ENCODE peak calls at places on chromosomes 3 and 15, in seven cellular contexts. C is mesendoderm, Q is H1, G is IMR-90, P is mesenchymal stem cell, K is trophoblast cell, S is H9. L is an unnamed sample.

GRCh38 chr3:22117751-22118346 is 366.8 kb upstream of the ZNF385D start:
- DNase-seq in P (peak; percentile 48), C (peak; percentile 52), K (no peak), Q (no peak), S (no peak), G (peak; percentile 62), L (peak; percentile 27)

GRCh38 chr3:112392393-112393359 is 59.7 kb downstream of the CD200 start:
- DNase-seq in G (no peak), S (no peak), C (no peak), K (no peak), Q (no peak), P (no peak), L (no peak)

GRCh38 chr3:72697717-72698116 is 150.5 kb downstream of the SHQ1 start:
- DNase-seq in P (no peak), G (no peak), S (no peak), Q (no peak), K (no peak), C (no peak), L (no peak)

GRCh38 chr3:139764936-139765335 is 87.2 kb upstream of the NMNAT3 start:
- DNase-seq in K (no peak), C (no peak), P (peak; percentile 85), G (peak; percentile 66), Q (no peak), S (no peak), L (no peak)

GRCh38 chr3:86838927-86839326 is 152.0 kb downstream of the VGLL3 start:
- DNase-seq in Q (no peak), P (no peak), G (no peak), C (no peak), S (no peak), K (no peak), L (no peak)

GRCh38 chr15:49154799-49155109 is 645 bp downstream of the COPS2 start:
- DNase-seq in K (peak; percentile 16), C (no peak), Q (no peak), P (no peak), G (no peak), S (no peak), L (no peak)

GRCh38 chr3:126422571-126423091 is 27.9 kb downstream of the CFAP100 start:
- DNase-seq in P (no peak), C (no peak), G (no peak), K (no peak), Q (no peak), S (no peak), L (no peak)

GRCh38 chr3:113697192-113698090 is 999 bp upstream of the USF3 start:
- DNase-seq in Q (no peak), G (peak; percentile 34), C (peak; percentile 58), S (peak; percentile 33), K (no peak), P (peak; percentile 55), L (no peak)

GRCh38 chr3:195246608-195247007 is 24.4 kb downstream of the XXYLT1 start:
- DNase-seq in Q (no peak), P (no peak), G (no peak), S (no peak), K (no peak), C (no peak), L (no peak)

GRCh38 chr3:71078723-71079525 is 504.6 kb downstream of the FOXP1 start:
- DNase-seq in C (no peak), K (no peak), Q (no peak), P (no peak), S (no peak), G (no peak), L (no peak)

GRCh38 chr3:49602877-49603411 is 48.7 kb downstream of the BSN start:
- DNase-seq in P (no peak), G (no peak), S (no peak), Q (no peak), C (peak; percentile 29), K (peak; percentile 48), L (no peak)

GRCh38 chr3:99952306-99952705 is 134.6 kb downstream of the CMSS1 start:
- DNase-seq in G (peak; percentile 86), Q (no peak), P (peak; percentile 63), K (no peak), C (no peak), S (no peak), L (no peak)

GRCh38 chr3:123272547-123272946 is 70.8 kb downstream of the SEC22A start:
- DNase-seq in Q (no peak), G (peak; percentile 57), P (peak; percentile 38), C (peak; percentile 77), S (no peak), K (no peak), L (no peak)

GRCh38 chr3:37279226-37279625 is 104.8 kb upstream of the LRRFIP2 start:
- DNase-seq in G (peak; percentile 28), K (no peak), C (no peak), Q (no peak), S (no peak), P (peak; percentile 12), L (no peak)

GRCh38 chr3:136193273-136194043 is 2.7 kb downstream of the MSL2 start:
- DNase-seq in C (peak; percentile 50), G (no peak), P (peak; percentile 28), S (no peak), K (no peak), Q (no peak), L (no peak)

GRCh38 chr3:60185161-60185560 is 1066.1 kb downstream of the FHIT start:
- DNase-seq in Q (no peak), G (no peak), K (no peak), S (no peak), C (no peak), P (no peak), L (no peak)

GRCh38 chr3:187112934-187113793 is 26.1 kb downstream of the RPL39L start:
- DNase-seq in K (no peak), G (peak; percentile 48), C (peak; percentile 39), P (peak; percentile 52), S (no peak), Q (no peak), L (no peak)

GRCh38 chr3:129829640-129830039 is 63.9 kb downstream of the TMCC1 start:
- DNase-seq in S (peak; percentile 39), P (peak; percentile 91), G (peak; percentile 95), C (peak; percentile 87), Q (no peak), K (peak; percentile 81), L (peak; percentile 50)

GRCh38 chr3:175479800-175480199 is 620.7 kb downstream of the NAALADL2 start:
- DNase-seq in C (no peak), Q (no peak), S (no peak), K (no peak), G (no peak), P (no peak), L (no peak)

GRCh38 chr3:152825566-152825965 is 9.4 kb upstream of the P2RY1 start:
- DNase-seq in P (no peak), G (no peak), Q (no peak), C (no peak), S (no peak), K (no peak), L (no peak)

GRCh38 chr15:77654975-77655374 is 22.3 kb upstream of the LINGO1 start:
- DNase-seq in Q (no peak), P (peak; percentile 11), K (no peak), G (no peak), S (peak; percentile 76), C (peak; percentile 75), L (no peak)

GRCh38 chr15:72782993-72783562 is 480 bp downstream of the ADPGK start:
- DNase-seq in P (peak; percentile 88), G (peak; percentile 27), C (peak; percentile 74), S (no peak), Q (no peak), K (peak; percentile 15), L (no peak)

GRCh38 chr3:30231277-30232141 is 374.9 kb upstream of the TGFBR2 start:
- DNase-seq in G (peak; percentile 46), Q (no peak), S (no peak), K (no peak), C (peak; percentile 22), P (peak; percentile 76), L (no peak)

GRCh38 chr15:100671858-100672543 is 69.6 kb downstream of the ASB7 start:
- DNase-seq in K (no peak), S (peak; percentile 51), C (peak; percentile 49), Q (no peak), P (peak; percentile 70), G (peak; percentile 53), L (no peak)

GRCh38 chr3:161177996-161178395 is 43.1 kb upstream of the NMD3 start:
- DNase-seq in Q (no peak), P (no peak), K (no peak), G (no peak), C (no peak), S (no peak), L (no peak)

GRCh38 chr15:41836072-41836471 is 2.6 kb upstream of the PLA2G4B start:
- DNase-seq in C (no peak), P (no peak), Q (no peak), K (no peak), G (peak; percentile 12), S (no peak), L (no peak)
- H3K23ac ChIP-seq in C (no peak overlapping the region), P (no peak overlapping the region), Q (no peak overlapping the region), K (no peak overlapping the region), G (no peak overlapping the region), S (no peak overlapping the region), L (no peak overlapping the region)

GRCh38 chr3:149816326-149816725 is 3.3 kb downstream of the RNF13 start:
- DNase-seq in G (no peak), K (no peak), Q (no peak), P (no peak), C (no peak), S (no peak), L (no peak)

GRCh38 chr3:149815728-149816127 is 2.7 kb downstream of the RNF13 start:
- DNase-seq in C (no peak), P (no peak), Q (no peak), G (no peak), K (no peak), S (no peak), L (no peak)

GRCh38 chr3:149815318-149815717 is 2.3 kb downstream of the RNF13 start:
- DNase-seq in G (no peak), K (no peak), P (no peak), C (no peak), S (no peak), Q (no peak), L (no peak)

GRCh38 chr3:149819432-149819831 is 6.4 kb downstream of the RNF13 start:
- DNase-seq in S (no peak), G (no peak), C (no peak), P (no peak), K (no peak), Q (no peak), L (no peak)

DNA sequence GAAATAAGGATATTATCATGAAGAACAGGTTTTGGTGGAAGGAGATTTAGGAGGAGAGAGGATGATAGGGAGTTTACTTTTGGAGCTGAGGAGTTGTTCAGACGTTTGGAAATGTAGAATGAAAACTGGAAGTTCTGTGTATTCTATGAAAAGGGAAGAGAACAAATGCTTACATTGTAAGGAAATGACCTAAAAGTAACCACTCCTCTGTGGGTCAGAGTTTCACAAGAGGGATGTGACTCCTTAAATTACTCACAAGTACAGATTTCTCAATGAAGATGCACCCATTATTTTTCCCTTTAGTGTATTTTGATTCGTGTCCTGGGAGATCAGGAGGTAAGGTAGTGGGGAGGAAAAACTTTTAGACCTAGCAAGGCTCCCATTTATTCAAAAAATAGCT is 4.0 kb downstream of the RNF13 start:
- DNase-seq in G (peak; percentile 82), K (no peak), P (peak; percentile 76), C (no peak), Q (no peak), S (no peak), L (no peak)
- H3K9ac ChIP-seq in G (no peak overlapping the region), K (no peak overlapping the region), P (peak overlapping the region; percentile 45), C (no peak overlapping the region), Q (no peak overlapping the region), S (no peak overlapping the region), L (no peak overlapping the region)

GRCh38 chr3:52227766-52228165 is 2.3 kb upstream of the TLR9 start:
- DNase-seq in G (no peak), K (no peak), C (no peak), P (no peak), S (peak; percentile 24), Q (no peak), L (no peak)
- H3K27ac ChIP-seq in G (no peak overlapping the region), K (no peak overlapping the region), C (no peak overlapping the region), P (no peak overlapping the region), S (no peak overlapping the region), Q (no peak overlapping the region), L (no peak overlapping the region)

GRCh38 chr3:52570076-52570475 is 33.7 kb downstream of the UQCC5 start:
- DNase-seq in P (peak; percentile 3), K (peak; percentile 90), Q (no peak), S (no peak), G (peak; percentile 54), C (no peak), L (no peak)
- H3K23ac ChIP-seq in P (no peak overlapping the region), K (no peak overlapping the region), Q (no peak overlapping the region), S (no peak overlapping the region), G (no peak overlapping the region), C (no peak overlapping the region), L (no peak overlapping the region)

L was measured in neuronal stem cell.